ENCODE peak calls at places on chromosomes 6 and 20, in six cellular contexts. Z is right cardiac atrium; B is CD8-positive, alpha-beta memory T cell; H is HCEC 1CT; S is NCI-H1694; M is astrocyte of the spinal cord. J is an unnamed sample.

GRCh38 chr6:61711849-61712248 is 574.2 kb downstream of the KHDRBS2 start:
- DNase-seq in Z (no peak), B (no peak), H (no peak), S (no peak), M (no peak), J (no peak)

GRCh38 chr20:57264151-57264792 is 2.2 kb downstream of the BMP7 start:
- DNase-seq in Z (no peak), B (no peak), H (no peak), S (no peak), M (no peak), J (no peak)

GRCh38 chr6:37303891-37304503 is 46.1 kb upstream of the TMEM217 start:
- DNase-seq in Z (no peak), B (no peak), H (peak; percentile 40), S (peak; percentile 35), M (peak; percentile 27), J (peak; percentile 47)

GRCh38 chr6:23454090-23454998 is 671.7 kb upstream of the NRSN1 start:
- DNase-seq in Z (no peak), B (no peak), H (peak; percentile 32), S (no peak), M (peak; percentile 29), J (no peak)

GRCh38 chr20:7585126-7585679 is 355.1 kb downstream of the HAO1 start:
- DNase-seq in Z (no peak), B (no peak), H (peak; percentile 7), S (no peak), M (no peak), J (no peak)

GRCh38 chr6:28838634-28839442 is 84.9 kb downstream of the TRIM27 start:
- DNase-seq in Z (peak; percentile 84), B (peak; percentile 71), H (peak; percentile 85), S (peak; percentile 78), M (peak; percentile 83), J (peak; percentile 88)

GRCh38 chr20:46118481-46119020 is 437 bp downstream of the CD40 start:
- DNase-seq in Z (peak; percentile 54), B (no peak), H (no peak), S (no peak), M (no peak), J (no peak)

GRCh38 chr6:133179483-133179882 is 61.7 kb upstream of the EYA4 start:
- DNase-seq in Z (no peak), B (no peak), H (no peak), S (no peak), M (no peak), J (peak; percentile 66)

GRCh38 chr20:51767018-51767866 is 948 bp downstream of the ATP9A start:
- DNase-seq in Z (peak; percentile 61), B (peak; percentile 31), H (no peak), S (peak; percentile 58), M (no peak), J (peak; percentile 99)

GRCh38 chr6:142857609-142858195 is 87.3 kb downstream of the HIVEP2 start:
- DNase-seq in Z (no peak), B (peak; percentile 28), H (no peak), S (no peak), M (no peak), J (no peak)

GRCh38 chr20:17624551-17625245 is 54.8 kb downstream of the DSTN start:
- DNase-seq in Z (no peak), B (no peak), H (no peak), S (no peak), M (no peak), J (no peak)

GRCh38 chr6:167851349-167851952 is 24.7 kb downstream of the AFDN start:
- DNase-seq in Z (no peak), B (no peak), H (no peak), S (no peak), M (no peak), J (no peak)

GRCh38 chr6:42112351-42112750 is 30.1 kb downstream of the C6orf132 start:
- DNase-seq in Z (no peak), B (no peak), H (no peak), S (no peak), M (no peak), J (no peak)

GRCh38 chr6:54366647-54367327 is 58.5 kb downstream of the TINAG start:
- DNase-seq in Z (no peak), B (no peak), H (peak; percentile 47), S (no peak), M (peak; percentile 42), J (no peak)

GRCh38 chr6:151822252-151823111 is 15.0 kb downstream of the ESR1 start:
- DNase-seq in Z (no peak), B (no peak), H (no peak), S (no peak), M (no peak), J (no peak)

GRCh38 chr6:51844391-51844735 is 243.1 kb downstream of the PKHD1 start:
- DNase-seq in Z (no peak), B (no peak), H (no peak), S (no peak), M (no peak), J (no peak)

GRCh38 chr20:52473171-52473570 is 281.6 kb upstream of the ZFP64 start:
- DNase-seq in Z (no peak), B (no peak), H (no peak), S (peak; percentile 59), M (no peak), J (peak; percentile 66)

GRCh38 chr6:103122766-103123601 is 1729.5 kb downstream of the GRIK2 start:
- DNase-seq in Z (peak; percentile 16), B (no peak), H (peak; percentile 53), S (peak; percentile 6), M (peak; percentile 58), J (peak; percentile 71)

GRCh38 chr20:53352727-53353440 is 240.8 kb downstream of the ZNF217 start:
- DNase-seq in Z (no peak), B (no peak), H (no peak), S (no peak), M (no peak), J (no peak)

GRCh38 chr20:49701313-49701731 is 12.4 kb downstream of the B4GALT5 start:
- DNase-seq in Z (no peak), B (no peak), H (peak; percentile 38), S (peak; percentile 63), M (no peak), J (peak; percentile 98)

GRCh38 chr20:14951105-14951504 is 613.7 kb upstream of the FLRT3 start:
- DNase-seq in Z (no peak), B (no peak), H (no peak), S (no peak), M (no peak), J (no peak)

GRCh38 chr20:54044156-54044555 is 26.2 kb downstream of the BCAS1 start:
- DNase-seq in Z (no peak), B (no peak), H (peak; percentile 42), S (no peak), M (peak; percentile 24), J (no peak)

GRCh38 chr6:47161176-47161687 is 119.1 kb upstream of the ADGRF1 start:
- DNase-seq in Z (no peak), B (no peak), H (peak; percentile 44), S (no peak), M (peak; percentile 73), J (no peak)

GRCh38 chr20:57966609-57967008 is 256.8 kb upstream of the PMEPA1 start:
- DNase-seq in Z (no peak), B (no peak), H (no peak), S (no peak), M (no peak), J (no peak)

GRCh38 chr6:158816329-158816728 is 2.8 kb downstream of the EZR start:
- DNase-seq in Z (no peak), B (no peak), H (no peak), S (no peak), M (peak; percentile 35), J (no peak)

GRCh38 chr20:49889943-49890650 is 25.2 kb downstream of the SPATA2 start:
- DNase-seq in Z (no peak), B (no peak), H (no peak), S (no peak), M (no peak), J (no peak)

GRCh38 chr20:36855241-36855657 is 20.7 kb upstream of the TLDC2 start:
- DNase-seq in Z (no peak), B (no peak), H (no peak), S (no peak), M (no peak), J (no peak)

GRCh38 chr6:157946865-157947532 is 34.7 kb upstream of the SYNJ2 start:
- DNase-seq in Z (no peak), B (no peak), H (peak; percentile 18), S (no peak), M (no peak), J (peak; percentile 69)

GRCh38 chr6:108559884-108560462 is 744 bp upstream of the FOXO3 start:
- DNase-seq in Z (peak; percentile 65), B (peak; percentile 40), H (peak; percentile 60), S (no peak), M (peak; percentile 88), J (peak; percentile 86)

GRCh38 chr20:57794600-57795346 is 85.0 kb upstream of the PMEPA1 start:
- DNase-seq in Z (no peak), B (no peak), H (no peak), S (no peak), M (peak; percentile 68), J (no peak)

GRCh38 chr20:34538671-34539123 is 19.8 kb upstream of the MAP1LC3A start:
- DNase-seq in Z (peak; percentile 59), B (peak; percentile 25), H (peak; percentile 51), S (no peak), M (peak; percentile 31), J (peak; percentile 33)

GRCh38 chr6:158766621-158767435 is 52.3 kb downstream of the EZR start:
- DNase-seq in Z (no peak), B (no peak), H (no peak), S (no peak), M (no peak), J (peak; percentile 72)

GRCh38 chr20:44187054-44187762 is at the start of gene JPH2:
- DNase-seq in Z (peak; percentile 58), B (no peak), H (peak; percentile 62), S (no peak), M (peak; percentile 54), J (no peak)

J was measured in NCI-H2171 treated with DMSO at 0.1 percent for 48 hours.